ENCODE peak calls at places on chromosomes 3 and 15, in seven cellular contexts. W is RWPE1, V is A549, G is lung, D is substantia nigra, U is caudate nucleus, A is aorta. H is an unnamed sample.

GRCh38 chr3:135739755-135740154 is 225.8 kb upstream of the PPP2R3A start:
- DNase-seq in W (no peak), G (no peak), D (no peak), U (no peak), A (no peak), V (no peak), H (no peak)

GRCh38 chr15:72859023-72859756 is 75.6 kb upstream of the ADPGK start:
- DNase-seq in A (no peak), V (no peak), D (peak; percentile 49), G (no peak), W (no peak), U (peak; percentile 39), H (no peak)

GRCh38 chr3:130992344-130992743 is 34.3 kb downstream of the ASTE1 start:
- DNase-seq in W (no peak), A (no peak), V (no peak), D (no peak), G (no peak), U (no peak), H (no peak)

GRCh38 chr3:107643038-107643883 is 120.5 kb downstream of the BBX start:
- DNase-seq in W (no peak), G (no peak), D (no peak), V (peak; percentile 16), U (no peak), A (no peak), H (no peak)

GRCh38 chr3:113183748-113184661 is 27.4 kb upstream of the BOC start:
- DNase-seq in A (no peak), D (no peak), W (no peak), U (no peak), G (no peak), V (peak; percentile 10), H (no peak)

GRCh38 chr3:99678023-99678422 is 39.6 kb downstream of the COL8A1 start:
- DNase-seq in D (no peak), A (no peak), V (no peak), W (no peak), G (no peak), U (no peak), H (no peak)

GRCh38 chr15:77656294-77656693 is 23.6 kb upstream of the LINGO1 start:
- DNase-seq in U (no peak), V (no peak), W (no peak), A (no peak), G (no peak), D (no peak), H (no peak)

GRCh38 chr3:150097588-150097890 is 126.8 kb upstream of the PFN2 start:
- DNase-seq in G (no peak), A (no peak), D (no peak), U (no peak), W (no peak), V (no peak), H (no peak)

GRCh38 chr3:13860001-13860400 is 19.9 kb downstream of the WNT7A start:
- DNase-seq in D (no peak), V (no peak), U (no peak), G (no peak), W (no peak), A (peak; percentile 5), H (no peak)

GRCh38 chr15:98658831-98659699 is 10.7 kb downstream of the IGF1R start:
- DNase-seq in U (no peak), W (peak; percentile 59), D (peak; percentile 19), A (no peak), V (peak; percentile 63), G (peak; percentile 55), H (no peak)

GRCh38 chr15:25545017-25545416 is 106.2 kb upstream of the UBE3A start:
- DNase-seq in G (no peak), A (no peak), V (no peak), W (peak; percentile 13), D (no peak), U (peak; percentile 33), H (peak; percentile 79)

GRCh38 chr3:40103829-40104228 is 205.7 kb upstream of the EIF1B start:
- DNase-seq in V (no peak), W (no peak), G (no peak), A (no peak), U (no peak), D (no peak), H (no peak)

GRCh38 chr3:136390574-136390973 is 140.4 kb downstream of the PCCB start:
- DNase-seq in A (no peak), G (no peak), D (no peak), V (no peak), U (no peak), W (no peak), H (no peak)

GRCh38 chr15:74978503-74978902 is 16.9 kb upstream of the SCAMP5 start:
- DNase-seq in A (no peak), G (no peak), V (no peak), U (peak; percentile 10), D (peak; percentile 7), W (peak; percentile 36), H (no peak)

GRCh38 chr3:66423791-66424190 is 77.0 kb downstream of the LRIG1 start:
- DNase-seq in G (no peak), W (no peak), D (no peak), V (no peak), A (no peak), U (no peak), H (no peak)

GRCh38 chr3:171801738-171802600 is 8.3 kb downstream of the PLD1 start:
- DNase-seq in U (no peak), D (no peak), W (peak; percentile 62), G (no peak), A (no peak), V (peak; percentile 59), H (peak; percentile 89)

GRCh38 chr3:12190221-12190807 is 31.6 kb upstream of the TIMP4 start:
- DNase-seq in V (no peak), D (no peak), W (no peak), A (no peak), U (no peak), G (no peak), H (no peak)

GRCh38 chr15:26028086-26028740 is 165.1 kb upstream of the ATP10A start:
- DNase-seq in A (no peak), W (no peak), G (no peak), U (no peak), V (no peak), D (no peak), H (no peak)

DNA sequence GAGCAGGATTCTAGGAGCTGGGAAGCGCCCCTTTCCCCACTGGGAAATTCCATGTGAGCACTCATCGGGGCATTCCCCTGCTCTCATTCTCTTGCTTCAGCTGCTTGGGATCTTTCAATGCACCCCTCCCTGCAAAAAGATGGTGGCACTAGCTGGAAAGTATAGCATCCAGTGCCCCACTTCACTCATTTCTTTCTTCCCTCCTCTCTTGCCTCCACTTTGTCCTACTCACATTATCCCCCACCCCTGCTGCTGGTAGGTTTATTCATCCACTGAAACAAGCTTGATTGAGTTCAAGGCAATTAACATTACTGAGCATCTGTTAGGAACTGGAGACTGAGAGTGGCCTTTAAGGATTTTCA is 84.8 kb upstream of the LIMD1 start:
- DNase-seq in V (no peak), A (no peak), D (no peak), W (no peak), G (no peak), U (no peak), H (no peak)
- H3K27ac ChIP-seq in V (no peak overlapping the region), A (no peak overlapping the region), D (peak overlapping the region; percentile 36), W (no peak overlapping the region), G (no peak overlapping the region), U (peak overlapping the region; percentile 85), H (no peak overlapping the region)

GRCh38 chr15:71313806-71314205 is 198.5 kb downstream of the THSD4 start:
- DNase-seq in V (no peak), D (no peak), W (no peak), A (no peak), G (no peak), U (no peak), H (no peak)
- H3K27ac ChIP-seq in V (no peak overlapping the region), D (no peak overlapping the region), W (no peak overlapping the region), A (no peak overlapping the region), G (no peak overlapping the region), U (no peak overlapping the region), H (no peak overlapping the region)

GRCh38 chr15:67132276-67132675 is 66.9 kb downstream of the SMAD3 start:
- DNase-seq in W (no peak), U (no peak), A (no peak), G (no peak), V (no peak), D (no peak), H (no peak)

GRCh38 chr15:67127925-67128324 is 62.5 kb downstream of the SMAD3 start:
- DNase-seq in G (no peak), W (peak; percentile 92), A (no peak), U (no peak), D (no peak), V (peak; percentile 91), H (peak; percentile 96)

GRCh38 chr15:67130673-67131601 is 65.5 kb downstream of the SMAD3 start:
- DNase-seq in A (no peak), D (no peak), G (no peak), U (no peak), W (no peak), V (no peak), H (no peak)

GRCh38 chr15:67133026-67133425 is 67.6 kb downstream of the SMAD3 start:
- DNase-seq in W (no peak), U (no peak), A (no peak), V (no peak), D (no peak), G (no peak), H (no peak)

DNA sequence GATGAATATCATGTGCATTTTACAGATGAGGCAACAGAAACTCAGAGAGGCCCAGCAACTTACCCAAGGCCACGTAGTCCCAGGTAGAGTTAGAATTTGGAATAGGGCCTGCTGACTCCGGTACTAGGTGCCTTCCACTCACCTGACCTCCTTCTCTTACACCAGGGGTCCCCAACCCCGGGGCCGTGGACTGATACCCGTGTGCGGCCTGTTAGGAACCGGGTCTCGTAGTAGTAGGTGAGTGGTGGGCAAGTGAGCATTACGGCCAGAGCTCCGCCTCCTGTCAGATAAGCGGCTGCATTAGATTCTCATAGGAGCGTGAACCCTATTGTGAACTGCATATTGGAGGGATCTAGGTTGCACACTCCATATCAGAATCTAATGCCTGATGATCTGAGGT is 64.8 kb downstream of the SMAD3 start:
- DNase-seq in D (no peak), G (no peak), A (no peak), W (no peak), U (no peak), V (no peak), H (no peak)
- H3K27ac ChIP-seq in D (no peak overlapping the region), G (no peak overlapping the region), A (no peak overlapping the region), W (no peak overlapping the region), U (no peak overlapping the region), V (peak overlapping the region; percentile 92), H (no peak overlapping the region)

DNA sequence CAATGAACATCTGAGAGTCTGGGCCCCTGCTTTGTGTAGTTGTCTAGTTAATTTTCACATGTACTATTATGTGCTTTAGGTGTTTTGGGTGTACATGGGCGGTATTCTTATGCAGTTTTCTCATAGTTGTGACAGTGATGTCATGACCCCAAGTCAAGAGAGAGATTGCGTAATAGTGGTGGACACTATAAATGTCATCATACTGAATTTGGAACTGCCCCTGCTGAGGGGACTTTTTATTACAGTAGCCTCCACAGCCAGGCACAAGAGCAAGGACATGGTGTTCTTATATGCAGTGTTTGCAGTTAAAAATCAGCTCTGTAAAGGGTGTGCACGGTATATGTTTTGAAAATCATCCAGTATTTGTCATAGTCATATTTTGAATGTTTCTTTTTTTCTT is 29.5 kb downstream of the ABHD2 start:
- DNase-seq in U (no peak), A (no peak), D (no peak), V (no peak), G (no peak), W (no peak), H (no peak)
- H3K27ac ChIP-seq in U (peak overlapping the region; percentile 22), A (peak overlapping the region; percentile 20), D (no peak overlapping the region), V (peak overlapping the region; percentile 87), G (peak overlapping the region; percentile 54), W (no peak overlapping the region), H (no peak overlapping the region)

GRCh38 chr15:80682201-80682600 is 12.9 kb upstream of the ABHD17C start:
- DNase-seq in D (no peak), V (no peak), A (no peak), G (no peak), U (no peak), W (no peak), H (no peak)
- H3K27ac ChIP-seq in D (no peak overlapping the region), V (no peak overlapping the region), A (no peak overlapping the region), G (no peak overlapping the region), U (no peak overlapping the region), W (no peak overlapping the region), H (no peak overlapping the region)